ENCODE peak calls at places on chromosomes 1 and 21, in seven cellular contexts. B is T-helper 1 cell; G is NCI-H460; Q is stimulated activated naive CD8-positive, alpha-beta T cell treated with anti-CD3 and anti-CD28 coated beads, Interleukin-15, Interleukin-2, amounts not matched to agents 100 U/mL and 50 U/mL, for 24 hours; Z is GM12892; D is T-helper 9 cell; H is RWPE1. U is an unnamed sample.

GRCh38 chr1:204065174-204065985 is 7.5 kb upstream of the SOX13 start:
- DNase-seq in D (no peak), B (no peak), G (no peak), Z (no peak), Q (no peak), H (peak), U (no peak)

GRCh38 chr1:33624991-33625870 is 152.8 kb downstream of the ZSCAN20 start:
- DNase-seq in H (no peak), G (no peak), D (no peak), B (no peak), Q (peak), Z (no peak), U (no peak)

GRCh38 chr1:109996476-109996875 is 11.9 kb downstream of the AHCYL1 start:
- DNase-seq in Z (no peak), H (no peak), Q (no peak), D (no peak), G (peak), B (no peak), U (no peak)

GRCh38 chr1:58548381-58548780 is 1.9 kb upstream of the OMA1 start:
- DNase-seq in H (no peak), Q (no peak), G (no peak), B (no peak), Z (no peak), D (no peak), U (no peak)

GRCh38 chr1:26181586-26182371 is 4.5 kb downstream of the CNKSR1 start:
- DNase-seq in Z (no peak), D (no peak), B (no peak), Q (no peak), H (peak), G (no peak), U (no peak)

GRCh38 chr1:213931804-213932203 is 56.0 kb upstream of the PROX1 start:
- DNase-seq in B (no peak), H (no peak), Q (no peak), Z (no peak), G (no peak), D (no peak), U (no peak)

GRCh38 chr1:30824736-30825429 is 67.3 kb upstream of the LAPTM5 start:
- DNase-seq in D (no peak), B (no peak), G (no peak), H (no peak), Z (no peak), Q (no peak), U (no peak)

GRCh38 chr1:176188604-176189003 is 18.5 kb downstream of the COP1 start:
- DNase-seq in G (no peak), Q (no peak), Z (no peak), H (no peak), B (no peak), D (no peak), U (no peak)

GRCh38 chr1:216902669-216903388 is 179.6 kb upstream of the ESRRG start:
- DNase-seq in D (no peak), H (peak), G (no peak), Z (no peak), B (no peak), Q (no peak), U (no peak)

GRCh38 chr1:147618077-147618569 is 52.2 kb downstream of the ACP6 start:
- DNase-seq in H (no peak), G (no peak), D (no peak), Q (peak), Z (no peak), B (no peak), U (no peak)

GRCh38 chr21:35933466-35933865 is 126.9 kb downstream of the SETD4 start:
- DNase-seq in H (peak), Z (no peak), B (no peak), Q (no peak), G (no peak), D (no peak), U (no peak)

GRCh38 chr1:58476179-58476578 is 70.3 kb downstream of the OMA1 start:
- DNase-seq in B (no peak), G (no peak), D (no peak), Z (no peak), Q (no peak), H (no peak), U (no peak)

GRCh38 chr1:6638226-6638625 is 13.6 kb downstream of the THAP3 start:
- DNase-seq in Q (no peak), Z (no peak), H (no peak), G (no peak), B (no peak), D (no peak), U (no peak)

GRCh38 chr1:39094685-39095084 is 68.5 kb downstream of the NDUFS5 start:
- DNase-seq in Z (no peak), G (no peak), D (no peak), B (no peak), Q (no peak), H (no peak), U (no peak)

GRCh38 chr21:29307718-29308455 is 9.2 kb downstream of the BACH1 start:
- DNase-seq in Q (no peak), G (no peak), D (no peak), B (no peak), H (no peak), Z (no peak), U (no peak)

GRCh38 chr1:235952950-235953615 is 86.4 kb upstream of the LYST start:
- DNase-seq in G (no peak), Q (peak), D (no peak), H (no peak), B (no peak), Z (no peak), U (no peak)

GRCh38 chr1:58905628-58906256 is 121.9 kb upstream of the JUN start:
- DNase-seq in Q (no peak), Z (no peak), G (no peak), H (no peak), B (no peak), D (no peak), U (no peak)

GRCh38 chr1:111603979-111604378 is 15.6 kb upstream of the RAP1A start:
- DNase-seq in G (no peak), Z (no peak), D (peak), H (no peak), B (peak), Q (peak), U (peak)

GRCh38 chr21:44720170-44720569 is 8.8 kb upstream of the TSPEAR start:
- DNase-seq in Q (no peak), G (no peak), B (no peak), Z (no peak), D (no peak), H (no peak), U (no peak)

GRCh38 chr21:45898028-45898350 is 83.6 kb upstream of the COL6A1 start:
- DNase-seq in H (no peak), G (no peak), B (no peak), Q (no peak), Z (no peak), D (no peak), U (no peak)

GRCh38 chr1:907611-908451 is 15.9 kb upstream of the SAMD11 start:
- DNase-seq in Z (peak), Q (no peak), H (no peak), D (no peak), B (no peak), G (no peak), U (no peak)

GRCh38 chr21:17003763-17004373 is 509.0 kb upstream of the CXADR start:
- DNase-seq in Z (no peak), B (no peak), Q (no peak), D (no peak), H (no peak), G (peak), U (no peak)

GRCh38 chr1:173545688-173546087 is 57.2 kb downstream of the SLC9C2 start:
- DNase-seq in H (no peak), D (no peak), G (no peak), Q (no peak), B (no peak), Z (no peak), U (no peak)

GRCh38 chr21:41992576-41992975 is 17.6 kb downstream of the ZBTB21 start:
- DNase-seq in G (no peak), B (no peak), Q (no peak), Z (no peak), D (no peak), H (no peak), U (no peak)

GRCh38 chr1:226687476-226687875 is 51.6 kb downstream of the ITPKB start:
- DNase-seq in H (no peak), B (peak), Z (no peak), G (no peak), Q (peak), D (no peak), U (peak)

GRCh38 chr1:178337091-178337726 is 159.6 kb downstream of the CLEC20A start:
- DNase-seq in B (no peak), D (no peak), H (no peak), Z (no peak), G (no peak), Q (no peak), U (no peak)

GRCh38 chr1:160811147-160811546 is 15.2 kb downstream of the LY9 start:
- DNase-seq in Q (no peak), B (no peak), G (no peak), Z (no peak), D (no peak), H (no peak), U (no peak)

GRCh38 chr1:154327466-154328317 is 2.4 kb downstream of the ATP8B2 start:
- DNase-seq in Z (no peak), D (no peak), B (peak), Q (no peak), H (no peak), G (no peak), U (no peak)

GRCh38 chr1:24315391-24315790 is 3.8 kb upstream of the GRHL3 start:
- DNase-seq in Z (no peak), D (no peak), Q (no peak), G (no peak), B (no peak), H (no peak), U (no peak)

GRCh38 chr1:116390195-116390594 is 17.2 kb downstream of the ATP1A1 start:
- DNase-seq in Q (peak), H (no peak), Z (no peak), D (peak), B (peak), G (no peak), U (peak)

GRCh38 chr1:151593651-151594625 is 17.9 kb upstream of the SNX27 start:
- DNase-seq in B (peak), Q (peak), G (peak), D (peak), Z (peak), H (peak), U (peak)

GRCh38 chr21:20997633-20998455 is at the start of gene NCAM2:
- DNase-seq in D (peak), Z (no peak), G (peak), H (peak), Q (peak), B (peak), U (peak)

GRCh38 chr1:21952806-21953514 is 15.8 kb upstream of the HSPG2 start:
- DNase-seq in G (no peak), H (no peak), D (no peak), Z (no peak), Q (no peak), B (no peak), U (no peak)

GRCh38 chr1:159444507-159444906 is 5.0 kb downstream of the OR10J1 start:
- DNase-seq in G (no peak), H (no peak), Z (no peak), Q (no peak), B (no peak), D (no peak), U (no peak)